ENCODE peak calls at places on chromosomes 12 and 14, in six cellular contexts. One of them, this sample, is unnamed. For H3K4me1, the result is how much of the 10 kb centered on the place peaks cover.

GRCh38 chr14:80587096-80587724 is 354.3 kb downstream of the CEP128 start:
- DNase-seq in uterus: no peak
- DNase-seq in fibroblast of lung: peak
- DNase-seq in Panc1: peak
- DNase-seq in heart left ventricle: no peak
- DNase-seq in testis: no peak
- DNase-seq in this sample: no peak

GRCh38 chr12:11630046-11630706 is 19.3 kb upstream of the ETV6 start:
- DNase-seq in uterus: no peak
- DNase-seq in fibroblast of lung: no peak
- DNase-seq in Panc1: no peak
- DNase-seq in heart left ventricle: no peak
- DNase-seq in testis: no peak
- DNase-seq in this sample: no peak

GRCh38 chr12:67698711-67699603 is 50.4 kb downstream of the DYRK2 start:
- DNase-seq in uterus: no peak
- DNase-seq in fibroblast of lung: peak
- DNase-seq in Panc1: no peak
- DNase-seq in heart left ventricle: no peak
- DNase-seq in testis: no peak
- DNase-seq in this sample: no peak

GRCh38 chr12:92304335-92305066 is 158.9 kb upstream of the BTG1 start:
- DNase-seq in uterus: no peak
- DNase-seq in fibroblast of lung: no peak
- DNase-seq in Panc1: no peak
- DNase-seq in heart left ventricle: peak
- DNase-seq in testis: no peak
- DNase-seq in this sample: no peak

GRCh38 chr12:31783996-31784645 is 55.3 kb upstream of the AMN1 start:
- DNase-seq in uterus: no peak
- DNase-seq in fibroblast of lung: no peak
- DNase-seq in Panc1: no peak
- DNase-seq in heart left ventricle: no peak
- DNase-seq in testis: no peak
- DNase-seq in this sample: no peak

GRCh38 chr14:77094672-77095284 is 3.3 kb upstream of the CIPC start:
- DNase-seq in uterus: peak
- DNase-seq in fibroblast of lung: peak
- DNase-seq in Panc1: peak
- DNase-seq in heart left ventricle: peak
- DNase-seq in testis: peak
- DNase-seq in this sample: peak

GRCh38 chr14:23951590-23952143 is 1.9 kb upstream of the DHRS4 start:
- DNase-seq in uterus: no peak
- DNase-seq in fibroblast of lung: no peak
- DNase-seq in Panc1: no peak
- DNase-seq in heart left ventricle: no peak
- DNase-seq in testis: peak
- DNase-seq in this sample: peak

GRCh38 chr12:97875064-97875463 is 412.5 kb downstream of the RMST start:
- DNase-seq in uterus: no peak
- DNase-seq in fibroblast of lung: no peak
- DNase-seq in Panc1: no peak
- DNase-seq in heart left ventricle: no peak
- DNase-seq in testis: peak
- DNase-seq in this sample: no peak

GRCh38 chr14:65230287-65230728 is 128.0 kb upstream of the MAX start:
- DNase-seq in uterus: no peak
- DNase-seq in fibroblast of lung: no peak
- DNase-seq in Panc1: no peak
- DNase-seq in heart left ventricle: peak
- DNase-seq in testis: peak
- DNase-seq in this sample: no peak

GRCh38 chr12:119547016-119547415 is 46.6 kb upstream of the TMEM233 start:
- DNase-seq in uterus: no peak
- DNase-seq in fibroblast of lung: no peak
- DNase-seq in Panc1: no peak
- DNase-seq in heart left ventricle: no peak
- DNase-seq in testis: no peak
- DNase-seq in this sample: no peak

GRCh38 chr14:99481745-99482099 is 513 bp downstream of the CCNK start:
- DNase-seq in uterus: no peak
- DNase-seq in fibroblast of lung: peak
- DNase-seq in Panc1: no peak
- DNase-seq in heart left ventricle: no peak
- DNase-seq in testis: no peak
- DNase-seq in this sample: no peak

GRCh38 chr12:75120202-75120774 is 89.4 kb downstream of the KCNC2 start:
- DNase-seq in uterus: no peak
- DNase-seq in fibroblast of lung: no peak
- DNase-seq in Panc1: no peak
- DNase-seq in heart left ventricle: no peak
- DNase-seq in testis: no peak
- DNase-seq in this sample: no peak

GRCh38 chr12:131830335-131831020 is 2.3 kb downstream of the MMP17 start:
- DNase-seq in uterus: peak
- DNase-seq in fibroblast of lung: peak
- DNase-seq in Panc1: no peak
- DNase-seq in heart left ventricle: peak
- DNase-seq in testis: peak
- DNase-seq in this sample: peak

GRCh38 chr12:31491819-31492598 is 98.9 kb downstream of the DENND5B start:
- DNase-seq in uterus: no peak
- DNase-seq in fibroblast of lung: peak
- DNase-seq in Panc1: peak
- DNase-seq in heart left ventricle: no peak
- DNase-seq in testis: no peak
- DNase-seq in this sample: no peak

GRCh38 chr12:117587646-117588287 is 226.3 kb upstream of the NOS1 start:
- DNase-seq in uterus: no peak
- DNase-seq in fibroblast of lung: peak
- DNase-seq in Panc1: peak
- DNase-seq in heart left ventricle: peak
- DNase-seq in testis: peak
- DNase-seq in this sample: peak

GRCh38 chr12:79420146-79420618 is 270.6 kb downstream of the PAWR start:
- DNase-seq in uterus: no peak
- DNase-seq in fibroblast of lung: peak
- DNase-seq in Panc1: peak
- DNase-seq in heart left ventricle: no peak
- DNase-seq in testis: no peak
- DNase-seq in this sample: no peak

GRCh38 chr12:71685312-71685906 is 473 bp upstream of the TMEM19 start:
- DNase-seq in uterus: no peak
- DNase-seq in fibroblast of lung: no peak
- DNase-seq in Panc1: no peak
- DNase-seq in heart left ventricle: no peak
- DNase-seq in testis: no peak
- DNase-seq in this sample: no peak

GRCh38 chr14:74548881-74549280 is 55.3 kb downstream of the ISCA2 start:
- DNase-seq in uterus: peak
- DNase-seq in fibroblast of lung: peak
- DNase-seq in Panc1: no peak
- DNase-seq in heart left ventricle: peak
- DNase-seq in testis: no peak
- DNase-seq in this sample: no peak

GRCh38 chr12:93982847-93983315 is 165.5 kb upstream of the PLXNC1 start:
- DNase-seq in uterus: no peak
- DNase-seq in fibroblast of lung: peak
- DNase-seq in Panc1: peak
- DNase-seq in heart left ventricle: no peak
- DNase-seq in testis: no peak
- DNase-seq in this sample: no peak

GRCh38 chr12:76144253-76144564 is 59.7 kb upstream of the NAP1L1 start:
- DNase-seq in uterus: no peak
- DNase-seq in fibroblast of lung: peak
- DNase-seq in Panc1: no peak
- DNase-seq in heart left ventricle: no peak
- DNase-seq in testis: peak
- DNase-seq in this sample: no peak

GRCh38 chr14:21985081-21985480 is 311.5 kb upstream of the OR4E1 start:
- DNase-seq in uterus: no peak
- DNase-seq in fibroblast of lung: no peak
- DNase-seq in Panc1: no peak
- DNase-seq in heart left ventricle: no peak
- DNase-seq in testis: no peak
- DNase-seq in this sample: no peak

GRCh38 chr12:111076611-111077451 is 156.5 kb upstream of the MYL2 start:
- DNase-seq in uterus: no peak
- DNase-seq in fibroblast of lung: no peak
- DNase-seq in Panc1: no peak
- DNase-seq in heart left ventricle: no peak
- DNase-seq in testis: no peak
- DNase-seq in this sample: no peak

GRCh38 chr12:2691340-2692111 is 103.2 kb upstream of the FKBP4 start:
- DNase-seq in uterus: no peak
- DNase-seq in fibroblast of lung: no peak
- DNase-seq in Panc1: no peak
- DNase-seq in heart left ventricle: no peak
- DNase-seq in testis: no peak
- DNase-seq in this sample: no peak

GRCh38 chr12:39905152-39905551 is 200.7 kb downstream of the SLC2A13 start:
- DNase-seq in uterus: peak
- DNase-seq in fibroblast of lung: peak
- DNase-seq in Panc1: no peak
- DNase-seq in heart left ventricle: peak
- DNase-seq in testis: peak
- DNase-seq in this sample: no peak

DNA sequence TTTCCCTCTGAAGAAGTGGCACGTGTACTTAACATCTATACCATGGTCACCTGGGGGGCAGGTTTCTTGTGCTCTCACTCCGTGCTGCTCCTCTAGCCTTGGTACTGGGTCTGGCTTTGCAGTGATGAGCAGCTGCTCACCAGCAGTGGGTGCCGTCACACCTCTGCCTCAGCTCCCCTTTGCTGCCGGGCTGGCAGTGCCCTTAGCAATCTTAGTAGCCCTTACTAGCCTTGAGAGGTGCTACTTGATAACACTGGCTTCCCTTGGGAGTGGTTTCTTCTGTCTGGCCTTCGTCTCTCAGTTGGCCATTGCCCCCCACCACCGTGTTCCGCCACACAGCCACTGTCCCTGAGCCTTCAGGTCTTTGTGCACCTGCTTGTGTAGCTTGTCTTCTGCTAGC is 22.6 kb downstream of the KLC1 start:
- DNase-seq in uterus: no peak
- DNase-seq in fibroblast of lung: no peak
- DNase-seq in Panc1: no peak
- DNase-seq in heart left ventricle: no peak
- DNase-seq in testis: no peak
- DNase-seq in this sample: no peak
- H3K4me1 ChIP-seq in uterus: under half
- H3K4me1 ChIP-seq in fibroblast of lung: under half
- H3K4me1 ChIP-seq in Panc1: under half
- H3K4me1 ChIP-seq in heart left ventricle: half or more
- H3K4me1 ChIP-seq in testis: under half
- H3K4me1 ChIP-seq in this sample: under half

GRCh38 chr14:32938719-32939253 is at the start of gene NPAS3:
- DNase-seq in uterus: no peak
- DNase-seq in fibroblast of lung: no peak
- DNase-seq in Panc1: no peak
- DNase-seq in heart left ventricle: peak
- DNase-seq in testis: no peak
- DNase-seq in this sample: peak
- H3K4me3 ChIP-seq in uterus: peak
- H3K4me3 ChIP-seq in fibroblast of lung: peak
- H3K4me3 ChIP-seq in Panc1: peak
- H3K4me3 ChIP-seq in heart left ventricle: peak
- H3K4me3 ChIP-seq in testis: peak
- H3K4me3 ChIP-seq in this sample: peak

GRCh38 chr14:88799522-88799921 is 6.8 kb upstream of the EML5 start:
- DNase-seq in uterus: no peak
- DNase-seq in fibroblast of lung: no peak
- DNase-seq in Panc1: no peak
- DNase-seq in heart left ventricle: no peak
- DNase-seq in testis: no peak
- DNase-seq in this sample: no peak

GRCh38 chr14:88802596-88802995 is 9.8 kb upstream of the EML5 start:
- DNase-seq in uterus: no peak
- DNase-seq in fibroblast of lung: no peak
- DNase-seq in Panc1: no peak
- DNase-seq in heart left ventricle: no peak
- DNase-seq in testis: no peak
- DNase-seq in this sample: no peak

GRCh38 chr14:88793259-88793625 is 489 bp upstream of the EML5 start:
- DNase-seq in uterus: no peak
- DNase-seq in fibroblast of lung: no peak
- DNase-seq in Panc1: no peak
- DNase-seq in heart left ventricle: no peak
- DNase-seq in testis: peak
- DNase-seq in this sample: no peak

GRCh38 chr14:88792572-88793258 is at the start of gene EML5:
- DNase-seq in uterus: peak
- DNase-seq in fibroblast of lung: peak
- DNase-seq in Panc1: no peak
- DNase-seq in heart left ventricle: peak
- DNase-seq in testis: peak
- DNase-seq in this sample: peak

GRCh38 chr14:88798161-88798560 is 5.4 kb upstream of the EML5 start:
- DNase-seq in uterus: no peak
- DNase-seq in fibroblast of lung: no peak
- DNase-seq in Panc1: no peak
- DNase-seq in heart left ventricle: no peak
- DNase-seq in testis: no peak
- DNase-seq in this sample: no peak
- H3K27ac ChIP-seq in uterus: no peak
- H3K27ac ChIP-seq in fibroblast of lung: no peak
- H3K27ac ChIP-seq in Panc1: no peak
- H3K27ac ChIP-seq in heart left ventricle: no peak
- H3K27ac ChIP-seq in testis: no peak
- H3K27ac ChIP-seq in this sample: no peak

GRCh38 chr12:26726956-26727355 is 106.0 kb downstream of the ITPR2 start:
- DNase-seq in uterus: no peak
- DNase-seq in fibroblast of lung: no peak
- DNase-seq in Panc1: no peak
- DNase-seq in heart left ventricle: no peak
- DNase-seq in testis: no peak
- DNase-seq in this sample: no peak

GRCh38 chr12:26721800-26722199 is 111.2 kb downstream of the ITPR2 start:
- DNase-seq in uterus: no peak
- DNase-seq in fibroblast of lung: peak
- DNase-seq in Panc1: no peak
- DNase-seq in heart left ventricle: no peak
- DNase-seq in testis: no peak
- DNase-seq in this sample: no peak

GRCh38 chr12:26725517-26725916 is 107.5 kb downstream of the ITPR2 start:
- DNase-seq in uterus: no peak
- DNase-seq in fibroblast of lung: no peak
- DNase-seq in Panc1: no peak
- DNase-seq in heart left ventricle: no peak
- DNase-seq in testis: no peak
- DNase-seq in this sample: no peak

GRCh38 chr12:26724309-26724702 is 108.7 kb downstream of the ITPR2 start:
- DNase-seq in uterus: no peak
- DNase-seq in fibroblast of lung: no peak
- DNase-seq in Panc1: no peak
- DNase-seq in heart left ventricle: no peak
- DNase-seq in testis: no peak
- DNase-seq in this sample: no peak

GRCh38 chr12:26723379-26724308 is 109.3 kb downstream of the ITPR2 start:
- DNase-seq in uterus: no peak
- DNase-seq in fibroblast of lung: peak
- DNase-seq in Panc1: no peak
- DNase-seq in heart left ventricle: no peak
- DNase-seq in testis: peak
- DNase-seq in this sample: no peak
- H3K4me1 ChIP-seq in uterus: under half
- H3K4me1 ChIP-seq in fibroblast of lung: under half
- H3K4me1 ChIP-seq in Panc1: under half
- H3K4me1 ChIP-seq in heart left ventricle: under half
- H3K4me1 ChIP-seq in testis: under half
- H3K4me1 ChIP-seq in this sample: under half